ENCODE peak calls at places on chromosomes 5 and 9, in nine cellular contexts. E, S, B, J, A, L, R, M and Q are unnamed samples.

GRCh38 chr9:92664394-92665152 is 5.4 kb downstream of the IPPK start:
- DNase-seq in E (no peak), S (peak), B (peak), J (peak), A (peak), L (no peak), R (no peak), M (no peak), Q (no peak)

GRCh38 chr9:13863112-13863511 is 450.8 kb downstream of the NFIB start:
- DNase-seq in E (no peak), S (no peak), B (peak), J (no peak), A (no peak), L (no peak), R (peak), M (peak), Q (no peak)

GRCh38 chr9:137163101-137163661 is 6.7 kb downstream of the LRRC26 start:
- DNase-seq in E (no peak), S (no peak), B (no peak), J (no peak), A (peak), L (no peak), R (peak), M (no peak), Q (peak)

GRCh38 chr5:148962200-148962550 is 100.7 kb downstream of the SH3TC2 start:
- DNase-seq in E (no peak), S (no peak), B (no peak), J (no peak), A (no peak), L (no peak), R (no peak), M (no peak), Q (no peak)

GRCh38 chr9:81086421-81086820 is 602.9 kb downstream of the TLE1 start:
- DNase-seq in E (no peak), S (no peak), B (no peak), J (no peak), A (no peak), L (no peak), R (no peak), M (no peak), Q (no peak)

GRCh38 chr9:6896562-6896961 is 138.8 kb downstream of the KDM4C start:
- DNase-seq in E (no peak), S (no peak), B (peak), J (no peak), A (no peak), L (no peak), R (peak), M (no peak), Q (peak)

GRCh38 chr5:125298258-125298657 is 551.8 kb upstream of the ZNF608 start:
- DNase-seq in E (no peak), S (no peak), B (no peak), J (peak), A (peak), L (no peak), R (peak), M (no peak), Q (peak)

GRCh38 chr9:112002847-112003457 is 106.3 kb downstream of the UGCG start:
- DNase-seq in E (no peak), S (no peak), B (peak), J (peak), A (peak), L (no peak), R (no peak), M (no peak), Q (no peak)

GRCh38 chr9:121133104-121133816 is 58.5 kb downstream of the CNTRL start:
- DNase-seq in E (no peak), S (no peak), B (no peak), J (no peak), A (peak), L (peak), R (no peak), M (no peak), Q (peak)

GRCh38 chr5:78005021-78005785 is 229.1 kb upstream of the TBCA start:
- DNase-seq in E (no peak), S (no peak), B (peak), J (peak), A (no peak), L (no peak), R (no peak), M (no peak), Q (peak)
- TF ChIP-seq CTCF in E (no peak), S (no peak), B (no peak), J (no peak), A (no peak), L (no peak), R (no peak), M (no peak), Q (no peak)

DNA sequence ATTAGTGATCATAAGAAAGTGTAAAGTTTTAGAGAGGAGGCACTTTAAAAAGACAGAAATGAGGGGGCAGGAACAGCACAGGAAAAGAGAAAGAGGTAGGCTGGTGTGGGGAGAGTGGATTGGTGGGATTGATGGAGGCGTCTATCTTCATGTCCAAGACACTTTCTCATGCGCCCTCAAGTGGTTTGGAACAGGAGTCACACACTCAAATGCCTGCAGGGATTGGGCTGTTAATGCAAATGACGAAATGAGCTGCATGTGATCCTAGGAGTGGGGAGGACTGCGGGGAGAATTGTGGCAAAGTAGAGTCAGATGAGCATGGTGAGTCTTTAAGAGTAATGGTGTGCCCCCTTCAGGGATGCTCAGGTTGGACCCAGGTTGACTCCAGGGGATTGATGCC is 5.5 kb downstream of the SLC36A3 start:
- DNase-seq in E (peak), S (peak), B (no peak), J (no peak), A (peak), L (no peak), R (peak), M (no peak), Q (peak)
- TF ChIP-seq CTCF in E (peak), S (peak), B (no peak), J (no peak), A (peak), L (no peak), R (peak), M (peak), Q (peak)

DNA sequence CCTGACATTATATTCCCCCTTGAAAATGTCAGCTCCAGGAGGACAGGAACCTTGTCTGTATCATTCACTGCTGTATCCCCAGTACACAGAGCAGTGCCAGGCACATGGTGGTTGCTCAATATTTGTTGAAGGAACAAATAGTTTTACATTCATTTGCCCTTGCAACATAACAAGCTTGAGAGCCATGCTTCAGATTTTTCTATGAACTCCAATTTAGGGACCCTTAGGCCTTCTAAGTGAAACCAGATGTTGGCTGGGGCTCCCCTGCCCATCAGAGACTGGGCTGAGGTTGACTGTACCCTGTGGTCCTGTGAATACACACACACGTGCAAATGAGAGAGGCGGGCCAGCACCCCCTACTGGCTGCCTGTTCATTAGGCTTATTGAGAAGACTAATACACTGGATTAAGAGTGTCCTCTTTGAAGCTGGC is 214.9 kb upstream of the WWC1 start:
- DNase-seq in E (peak), S (no peak), B (no peak), J (peak), A (peak), L (no peak), R (no peak), M (no peak), Q (peak)
- TF ChIP-seq CTCF in E (peak), S (no peak), B (peak), J (peak), A (peak), L (no peak), R (peak), M (no peak), Q (peak)

GRCh38 chr5:97042981-97043380 is 99.4 kb downstream of the LIX1 start:
- DNase-seq in E (no peak), S (no peak), B (peak), J (no peak), A (no peak), L (no peak), R (no peak), M (no peak), Q (no peak)

GRCh38 chr5:97043511-97043910 is 98.9 kb downstream of the LIX1 start:
- DNase-seq in E (no peak), S (no peak), B (no peak), J (no peak), A (no peak), L (no peak), R (no peak), M (no peak), Q (no peak)

GRCh38 chr5:97041239-97041638 is 101.2 kb downstream of the LIX1 start:
- DNase-seq in E (no peak), S (no peak), B (no peak), J (no peak), A (no peak), L (no peak), R (no peak), M (no peak), Q (no peak)

GRCh38 chr5:97046270-97046982 is 96.0 kb downstream of the LIX1 start:
- DNase-seq in E (no peak), S (no peak), B (peak), J (peak), A (no peak), L (no peak), R (peak), M (no peak), Q (peak)

GRCh38 chr5:97044057-97044456 is 98.4 kb downstream of the LIX1 start:
- DNase-seq in E (peak), S (no peak), B (no peak), J (no peak), A (peak), L (no peak), R (peak), M (peak), Q (peak)
- TF ChIP-seq CTCF in E (no peak), S (no peak), B (peak), J (peak), A (peak), L (no peak), R (peak), M (no peak), Q (peak)

GRCh38 chr9:12426198-12426864 is 266.9 kb upstream of the TYRP1 start:
- DNase-seq in E (no peak), S (no peak), B (no peak), J (peak), A (peak), L (no peak), R (peak), M (no peak), Q (peak)
- TF ChIP-seq CTCF in E (no peak), S (no peak), B (no peak), J (no peak), A (peak), L (no peak), R (no peak), M (no peak), Q (peak)

GRCh38 chr5:169408166-169408565 is 107.2 kb upstream of the SLIT3 start:
- DNase-seq in E (no peak), S (no peak), B (no peak), J (no peak), A (no peak), L (no peak), R (no peak), M (no peak), Q (no peak)
- TF ChIP-seq CTCF in E (no peak), S (no peak), B (no peak), J (no peak), A (no peak), L (no peak), R (no peak), M (no peak), Q (no peak)

GRCh38 chr5:16585028-16585667 is 31.6 kb downstream of the RETREG1 start:
- DNase-seq in E (no peak), S (no peak), B (no peak), J (no peak), A (no peak), L (no peak), R (no peak), M (no peak), Q (peak)
- TF ChIP-seq CTCF in E (peak), S (peak), B (peak), J (peak), A (peak), L (no peak), R (peak), M (no peak), Q (peak)